ENCODE peak calls at places on chromosome 16, in nine cellular contexts. One of them, this sample, is unnamed.

GRCh38 chr16:5454349-5454748 is 356.8 kb upstream of the EEF2KMT start:
- DNase-seq in endothelial cell of umbilical vein: no peak
- DNase-seq in ovary: no peak
- DNase-seq in activated CD4-positive, alpha-beta T cell treated with anti-CD3 and anti-CD28 coated beads, Interleukin-2, amount 10 ng/mL, durations not matched to agents 24 days and 14 days: no peak
- DNase-seq in erythroblast: no peak
- DNase-seq in activated naive CD8-positive, alpha-beta T cell treated with anti-CD3 and anti-CD28 coated beads for 36 hours: no peak
- DNase-seq in omental fat pad: no peak
- DNase-seq in effector memory CD8-positive, alpha-beta T cell: no peak
- DNase-seq in AG04450: no peak
- DNase-seq in this sample: no peak

GRCh38 chr16:74304164-74304834 is 7.7 kb downstream of the PSMD7 start:
- DNase-seq in endothelial cell of umbilical vein: no peak
- DNase-seq in ovary: no peak
- DNase-seq in activated CD4-positive, alpha-beta T cell treated with anti-CD3 and anti-CD28 coated beads, Interleukin-2, amount 10 ng/mL, durations not matched to agents 24 days and 14 days: no peak
- DNase-seq in erythroblast: peak; percentile 12
- DNase-seq in activated naive CD8-positive, alpha-beta T cell treated with anti-CD3 and anti-CD28 coated beads for 36 hours: no peak
- DNase-seq in omental fat pad: no peak
- DNase-seq in effector memory CD8-positive, alpha-beta T cell: no peak
- DNase-seq in AG04450: no peak
- DNase-seq in this sample: peak; percentile 18

GRCh38 chr16:65429504-65430149 is 307.8 kb upstream of the CDH11 start:
- DNase-seq in endothelial cell of umbilical vein: no peak
- DNase-seq in ovary: no peak
- DNase-seq in activated CD4-positive, alpha-beta T cell treated with anti-CD3 and anti-CD28 coated beads, Interleukin-2, amount 10 ng/mL, durations not matched to agents 24 days and 14 days: no peak
- DNase-seq in erythroblast: no peak
- DNase-seq in activated naive CD8-positive, alpha-beta T cell treated with anti-CD3 and anti-CD28 coated beads for 36 hours: no peak
- DNase-seq in omental fat pad: no peak
- DNase-seq in effector memory CD8-positive, alpha-beta T cell: no peak
- DNase-seq in AG04450: no peak
- DNase-seq in this sample: no peak

GRCh38 chr16:71537643-71538042 is 11.4 kb downstream of the CHST4 start:
- DNase-seq in endothelial cell of umbilical vein: peak; percentile 33
- DNase-seq in ovary: no peak
- DNase-seq in activated CD4-positive, alpha-beta T cell treated with anti-CD3 and anti-CD28 coated beads, Interleukin-2, amount 10 ng/mL, durations not matched to agents 24 days and 14 days: peak; percentile 79
- DNase-seq in erythroblast: peak; percentile 66
- DNase-seq in activated naive CD8-positive, alpha-beta T cell treated with anti-CD3 and anti-CD28 coated beads for 36 hours: peak; percentile 17
- DNase-seq in omental fat pad: no peak
- DNase-seq in effector memory CD8-positive, alpha-beta T cell: peak; percentile 12
- DNase-seq in AG04450: peak; percentile 8
- DNase-seq in this sample: peak; percentile 55

GRCh38 chr16:54059319-54059718 is 227.3 kb downstream of the IRX3 start:
- DNase-seq in endothelial cell of umbilical vein: no peak
- DNase-seq in ovary: no peak
- DNase-seq in activated CD4-positive, alpha-beta T cell treated with anti-CD3 and anti-CD28 coated beads, Interleukin-2, amount 10 ng/mL, durations not matched to agents 24 days and 14 days: no peak
- DNase-seq in erythroblast: no peak
- DNase-seq in activated naive CD8-positive, alpha-beta T cell treated with anti-CD3 and anti-CD28 coated beads for 36 hours: no peak
- DNase-seq in omental fat pad: no peak
- DNase-seq in effector memory CD8-positive, alpha-beta T cell: no peak
- DNase-seq in AG04450: no peak
- DNase-seq in this sample: no peak

GRCh38 chr16:69095179-69095578 is 10.3 kb upstream of the HAS3 start:
- DNase-seq in endothelial cell of umbilical vein: no peak
- DNase-seq in ovary: no peak
- DNase-seq in activated CD4-positive, alpha-beta T cell treated with anti-CD3 and anti-CD28 coated beads, Interleukin-2, amount 10 ng/mL, durations not matched to agents 24 days and 14 days: no peak
- DNase-seq in erythroblast: no peak
- DNase-seq in activated naive CD8-positive, alpha-beta T cell treated with anti-CD3 and anti-CD28 coated beads for 36 hours: no peak
- DNase-seq in omental fat pad: no peak
- DNase-seq in effector memory CD8-positive, alpha-beta T cell: no peak
- DNase-seq in AG04450: no peak
- DNase-seq in this sample: no peak

GRCh38 chr16:273547-274421 is 2.0 kb downstream of the RGS11 start:
- DNase-seq in endothelial cell of umbilical vein: no peak
- DNase-seq in ovary: no peak
- DNase-seq in activated CD4-positive, alpha-beta T cell treated with anti-CD3 and anti-CD28 coated beads, Interleukin-2, amount 10 ng/mL, durations not matched to agents 24 days and 14 days: no peak
- DNase-seq in erythroblast: no peak
- DNase-seq in activated naive CD8-positive, alpha-beta T cell treated with anti-CD3 and anti-CD28 coated beads for 36 hours: no peak
- DNase-seq in omental fat pad: no peak
- DNase-seq in effector memory CD8-positive, alpha-beta T cell: no peak
- DNase-seq in AG04450: no peak
- DNase-seq in this sample: no peak

GRCh38 chr16:30382398-30383015 is at the start of gene SEPTIN1:
- DNase-seq in endothelial cell of umbilical vein: no peak
- DNase-seq in ovary: no peak
- DNase-seq in activated CD4-positive, alpha-beta T cell treated with anti-CD3 and anti-CD28 coated beads, Interleukin-2, amount 10 ng/mL, durations not matched to agents 24 days and 14 days: peak; percentile 94
- DNase-seq in erythroblast: no peak
- DNase-seq in activated naive CD8-positive, alpha-beta T cell treated with anti-CD3 and anti-CD28 coated beads for 36 hours: peak; percentile 79
- DNase-seq in omental fat pad: no peak
- DNase-seq in effector memory CD8-positive, alpha-beta T cell: peak; percentile 75
- DNase-seq in AG04450: no peak
- DNase-seq in this sample: no peak

GRCh38 chr16:46689492-46690280 is at the start of gene ORC6:
- DNase-seq in endothelial cell of umbilical vein: peak; percentile 80
- DNase-seq in ovary: peak; percentile 98
- DNase-seq in activated CD4-positive, alpha-beta T cell treated with anti-CD3 and anti-CD28 coated beads, Interleukin-2, amount 10 ng/mL, durations not matched to agents 24 days and 14 days: peak; percentile 99
- DNase-seq in erythroblast: peak; percentile 99
- DNase-seq in activated naive CD8-positive, alpha-beta T cell treated with anti-CD3 and anti-CD28 coated beads for 36 hours: peak; percentile 96
- DNase-seq in omental fat pad: peak; percentile 99
- DNase-seq in effector memory CD8-positive, alpha-beta T cell: peak; percentile 95
- DNase-seq in AG04450: peak; percentile 89
- DNase-seq in this sample: peak; percentile 97

GRCh38 chr16:69199382-69199781 is 12.4 kb downstream of the SNTB2 start:
- DNase-seq in endothelial cell of umbilical vein: no peak
- DNase-seq in ovary: peak; percentile 76
- DNase-seq in activated CD4-positive, alpha-beta T cell treated with anti-CD3 and anti-CD28 coated beads, Interleukin-2, amount 10 ng/mL, durations not matched to agents 24 days and 14 days: no peak
- DNase-seq in erythroblast: no peak
- DNase-seq in activated naive CD8-positive, alpha-beta T cell treated with anti-CD3 and anti-CD28 coated beads for 36 hours: no peak
- DNase-seq in omental fat pad: no peak
- DNase-seq in effector memory CD8-positive, alpha-beta T cell: no peak
- DNase-seq in AG04450: no peak
- DNase-seq in this sample: no peak

GRCh38 chr16:86550281-86550680 is 4.8 kb downstream of the MTHFSD start:
- DNase-seq in endothelial cell of umbilical vein: no peak
- DNase-seq in ovary: no peak
- DNase-seq in activated CD4-positive, alpha-beta T cell treated with anti-CD3 and anti-CD28 coated beads, Interleukin-2, amount 10 ng/mL, durations not matched to agents 24 days and 14 days: no peak
- DNase-seq in erythroblast: no peak
- DNase-seq in activated naive CD8-positive, alpha-beta T cell treated with anti-CD3 and anti-CD28 coated beads for 36 hours: no peak
- DNase-seq in omental fat pad: no peak
- DNase-seq in effector memory CD8-positive, alpha-beta T cell: no peak
- DNase-seq in AG04450: no peak
- DNase-seq in this sample: no peak

GRCh38 chr16:82580293-82580900 is 46.4 kb upstream of the CDH13 start:
- DNase-seq in endothelial cell of umbilical vein: peak; percentile 15
- DNase-seq in ovary: no peak
- DNase-seq in activated CD4-positive, alpha-beta T cell treated with anti-CD3 and anti-CD28 coated beads, Interleukin-2, amount 10 ng/mL, durations not matched to agents 24 days and 14 days: no peak
- DNase-seq in erythroblast: no peak
- DNase-seq in activated naive CD8-positive, alpha-beta T cell treated with anti-CD3 and anti-CD28 coated beads for 36 hours: no peak
- DNase-seq in omental fat pad: no peak
- DNase-seq in effector memory CD8-positive, alpha-beta T cell: peak; percentile 14
- DNase-seq in AG04450: no peak
- DNase-seq in this sample: peak; percentile 8

GRCh38 chr16:85402910-85403692 is 210.0 kb upstream of the GSE1 start:
- DNase-seq in endothelial cell of umbilical vein: peak; percentile 71
- DNase-seq in ovary: peak; percentile 36
- DNase-seq in activated CD4-positive, alpha-beta T cell treated with anti-CD3 and anti-CD28 coated beads, Interleukin-2, amount 10 ng/mL, durations not matched to agents 24 days and 14 days: no peak
- DNase-seq in erythroblast: peak; percentile 51
- DNase-seq in activated naive CD8-positive, alpha-beta T cell treated with anti-CD3 and anti-CD28 coated beads for 36 hours: peak; percentile 31
- DNase-seq in omental fat pad: no peak
- DNase-seq in effector memory CD8-positive, alpha-beta T cell: no peak
- DNase-seq in AG04450: no peak
- DNase-seq in this sample: peak; percentile 90

GRCh38 chr16:74949309-74949708 is 35.6 kb downstream of the WDR59 start:
- DNase-seq in endothelial cell of umbilical vein: no peak
- DNase-seq in ovary: no peak
- DNase-seq in activated CD4-positive, alpha-beta T cell treated with anti-CD3 and anti-CD28 coated beads, Interleukin-2, amount 10 ng/mL, durations not matched to agents 24 days and 14 days: no peak
- DNase-seq in erythroblast: no peak
- DNase-seq in activated naive CD8-positive, alpha-beta T cell treated with anti-CD3 and anti-CD28 coated beads for 36 hours: no peak
- DNase-seq in omental fat pad: no peak
- DNase-seq in effector memory CD8-positive, alpha-beta T cell: no peak
- DNase-seq in AG04450: no peak
- DNase-seq in this sample: no peak

GRCh38 chr16:66910175-66910940 is 8.3 kb downstream of the CDH16 start:
- DNase-seq in endothelial cell of umbilical vein: no peak
- DNase-seq in ovary: no peak
- DNase-seq in activated CD4-positive, alpha-beta T cell treated with anti-CD3 and anti-CD28 coated beads, Interleukin-2, amount 10 ng/mL, durations not matched to agents 24 days and 14 days: no peak
- DNase-seq in erythroblast: no peak
- DNase-seq in activated naive CD8-positive, alpha-beta T cell treated with anti-CD3 and anti-CD28 coated beads for 36 hours: no peak
- DNase-seq in omental fat pad: no peak
- DNase-seq in effector memory CD8-positive, alpha-beta T cell: no peak
- DNase-seq in AG04450: no peak
- DNase-seq in this sample: no peak

GRCh38 chr16:4922721-4923342 is 14.1 kb downstream of the PPL start:
- DNase-seq in endothelial cell of umbilical vein: no peak
- DNase-seq in ovary: no peak
- DNase-seq in activated CD4-positive, alpha-beta T cell treated with anti-CD3 and anti-CD28 coated beads, Interleukin-2, amount 10 ng/mL, durations not matched to agents 24 days and 14 days: no peak
- DNase-seq in erythroblast: no peak
- DNase-seq in activated naive CD8-positive, alpha-beta T cell treated with anti-CD3 and anti-CD28 coated beads for 36 hours: no peak
- DNase-seq in omental fat pad: no peak
- DNase-seq in effector memory CD8-positive, alpha-beta T cell: no peak
- DNase-seq in AG04450: no peak
- DNase-seq in this sample: no peak

GRCh38 chr16:10619271-10619849 is 39.0 kb upstream of the EMP2 start:
- DNase-seq in endothelial cell of umbilical vein: no peak
- DNase-seq in ovary: no peak
- DNase-seq in activated CD4-positive, alpha-beta T cell treated with anti-CD3 and anti-CD28 coated beads, Interleukin-2, amount 10 ng/mL, durations not matched to agents 24 days and 14 days: peak; percentile 63
- DNase-seq in erythroblast: peak; percentile 90
- DNase-seq in activated naive CD8-positive, alpha-beta T cell treated with anti-CD3 and anti-CD28 coated beads for 36 hours: peak; percentile 27
- DNase-seq in omental fat pad: peak; percentile 38
- DNase-seq in effector memory CD8-positive, alpha-beta T cell: no peak
- DNase-seq in AG04450: no peak
- DNase-seq in this sample: peak; percentile 23

GRCh38 chr16:89476811-89477261 is 13.5 kb downstream of the ANKRD11 start:
- DNase-seq in endothelial cell of umbilical vein: no peak
- DNase-seq in ovary: no peak
- DNase-seq in activated CD4-positive, alpha-beta T cell treated with anti-CD3 and anti-CD28 coated beads, Interleukin-2, amount 10 ng/mL, durations not matched to agents 24 days and 14 days: no peak
- DNase-seq in erythroblast: no peak
- DNase-seq in activated naive CD8-positive, alpha-beta T cell treated with anti-CD3 and anti-CD28 coated beads for 36 hours: peak; percentile 11
- DNase-seq in omental fat pad: no peak
- DNase-seq in effector memory CD8-positive, alpha-beta T cell: no peak
- DNase-seq in AG04450: no peak
- DNase-seq in this sample: no peak

GRCh38 chr16:88352261-88353200 is 30.2 kb upstream of the ZNF469 start:
- DNase-seq in endothelial cell of umbilical vein: no peak
- DNase-seq in ovary: no peak
- DNase-seq in activated CD4-positive, alpha-beta T cell treated with anti-CD3 and anti-CD28 coated beads, Interleukin-2, amount 10 ng/mL, durations not matched to agents 24 days and 14 days: no peak
- DNase-seq in erythroblast: no peak
- DNase-seq in activated naive CD8-positive, alpha-beta T cell treated with anti-CD3 and anti-CD28 coated beads for 36 hours: no peak
- DNase-seq in omental fat pad: no peak
- DNase-seq in effector memory CD8-positive, alpha-beta T cell: no peak
- DNase-seq in AG04450: no peak
- DNase-seq in this sample: no peak

GRCh38 chr16:11233727-11234376 is 22.2 kb downstream of the SOCS1 start:
- DNase-seq in endothelial cell of umbilical vein: no peak
- DNase-seq in ovary: no peak
- DNase-seq in activated CD4-positive, alpha-beta T cell treated with anti-CD3 and anti-CD28 coated beads, Interleukin-2, amount 10 ng/mL, durations not matched to agents 24 days and 14 days: peak; percentile 91
- DNase-seq in erythroblast: peak; percentile 25
- DNase-seq in activated naive CD8-positive, alpha-beta T cell treated with anti-CD3 and anti-CD28 coated beads for 36 hours: peak; percentile 81
- DNase-seq in omental fat pad: no peak
- DNase-seq in effector memory CD8-positive, alpha-beta T cell: no peak
- DNase-seq in AG04450: no peak
- DNase-seq in this sample: no peak

GRCh38 chr16:68031951-68032350 is 8.9 kb downstream of the DUS2 start:
- DNase-seq in endothelial cell of umbilical vein: no peak
- DNase-seq in ovary: no peak
- DNase-seq in activated CD4-positive, alpha-beta T cell treated with anti-CD3 and anti-CD28 coated beads, Interleukin-2, amount 10 ng/mL, durations not matched to agents 24 days and 14 days: no peak
- DNase-seq in erythroblast: peak; percentile 18
- DNase-seq in activated naive CD8-positive, alpha-beta T cell treated with anti-CD3 and anti-CD28 coated beads for 36 hours: no peak
- DNase-seq in omental fat pad: no peak
- DNase-seq in effector memory CD8-positive, alpha-beta T cell: no peak
- DNase-seq in AG04450: no peak
- DNase-seq in this sample: no peak

GRCh38 chr16:66569827-66570405 is 3.7 kb downstream of the CMTM1 start:
- DNase-seq in endothelial cell of umbilical vein: peak; percentile 76
- DNase-seq in ovary: no peak
- DNase-seq in activated CD4-positive, alpha-beta T cell treated with anti-CD3 and anti-CD28 coated beads, Interleukin-2, amount 10 ng/mL, durations not matched to agents 24 days and 14 days: no peak
- DNase-seq in erythroblast: peak; percentile 36
- DNase-seq in activated naive CD8-positive, alpha-beta T cell treated with anti-CD3 and anti-CD28 coated beads for 36 hours: no peak
- DNase-seq in omental fat pad: no peak
- DNase-seq in effector memory CD8-positive, alpha-beta T cell: no peak
- DNase-seq in AG04450: no peak
- DNase-seq in this sample: no peak

GRCh38 chr16:86403056-86403455 is 107.3 kb upstream of the FOXF1 start:
- DNase-seq in endothelial cell of umbilical vein: no peak
- DNase-seq in ovary: no peak
- DNase-seq in activated CD4-positive, alpha-beta T cell treated with anti-CD3 and anti-CD28 coated beads, Interleukin-2, amount 10 ng/mL, durations not matched to agents 24 days and 14 days: no peak
- DNase-seq in erythroblast: no peak
- DNase-seq in activated naive CD8-positive, alpha-beta T cell treated with anti-CD3 and anti-CD28 coated beads for 36 hours: no peak
- DNase-seq in omental fat pad: no peak
- DNase-seq in effector memory CD8-positive, alpha-beta T cell: no peak
- DNase-seq in AG04450: no peak
- DNase-seq in this sample: no peak

GRCh38 chr16:50393461-50394214 is 24.9 kb upstream of the BRD7 start:
- DNase-seq in endothelial cell of umbilical vein: no peak
- DNase-seq in ovary: no peak
- DNase-seq in activated CD4-positive, alpha-beta T cell treated with anti-CD3 and anti-CD28 coated beads, Interleukin-2, amount 10 ng/mL, durations not matched to agents 24 days and 14 days: peak; percentile 41
- DNase-seq in erythroblast: no peak
- DNase-seq in activated naive CD8-positive, alpha-beta T cell treated with anti-CD3 and anti-CD28 coated beads for 36 hours: no peak
- DNase-seq in omental fat pad: no peak
- DNase-seq in effector memory CD8-positive, alpha-beta T cell: no peak
- DNase-seq in AG04450: no peak
- DNase-seq in this sample: no peak

GRCh38 chr16:73713817-73714495 is 582.7 kb upstream of the PSMD7 start:
- DNase-seq in endothelial cell of umbilical vein: no peak
- DNase-seq in ovary: no peak
- DNase-seq in activated CD4-positive, alpha-beta T cell treated with anti-CD3 and anti-CD28 coated beads, Interleukin-2, amount 10 ng/mL, durations not matched to agents 24 days and 14 days: no peak
- DNase-seq in erythroblast: peak; percentile 19
- DNase-seq in activated naive CD8-positive, alpha-beta T cell treated with anti-CD3 and anti-CD28 coated beads for 36 hours: no peak
- DNase-seq in omental fat pad: peak; percentile 32
- DNase-seq in effector memory CD8-positive, alpha-beta T cell: no peak
- DNase-seq in AG04450: no peak
- DNase-seq in this sample: no peak

GRCh38 chr16:78325532-78325931 is 226.1 kb downstream of the WWOX start:
- DNase-seq in endothelial cell of umbilical vein: peak; percentile 0
- DNase-seq in ovary: no peak
- DNase-seq in activated CD4-positive, alpha-beta T cell treated with anti-CD3 and anti-CD28 coated beads, Interleukin-2, amount 10 ng/mL, durations not matched to agents 24 days and 14 days: no peak
- DNase-seq in erythroblast: no peak
- DNase-seq in activated naive CD8-positive, alpha-beta T cell treated with anti-CD3 and anti-CD28 coated beads for 36 hours: no peak
- DNase-seq in omental fat pad: no peak
- DNase-seq in effector memory CD8-positive, alpha-beta T cell: no peak
- DNase-seq in AG04450: no peak
- DNase-seq in this sample: no peak

GRCh38 chr16:72986011-72986410 is 61.9 kb downstream of the ZFHX3 start:
- DNase-seq in endothelial cell of umbilical vein: no peak
- DNase-seq in ovary: peak; percentile 53
- DNase-seq in activated CD4-positive, alpha-beta T cell treated with anti-CD3 and anti-CD28 coated beads, Interleukin-2, amount 10 ng/mL, durations not matched to agents 24 days and 14 days: no peak
- DNase-seq in erythroblast: no peak
- DNase-seq in activated naive CD8-positive, alpha-beta T cell treated with anti-CD3 and anti-CD28 coated beads for 36 hours: no peak
- DNase-seq in omental fat pad: no peak
- DNase-seq in effector memory CD8-positive, alpha-beta T cell: no peak
- DNase-seq in AG04450: no peak
- DNase-seq in this sample: no peak

GRCh38 chr16:27222499-27223225 is 19.3 kb downstream of the KDM8 start:
- DNase-seq in endothelial cell of umbilical vein: no peak
- DNase-seq in ovary: no peak
- DNase-seq in activated CD4-positive, alpha-beta T cell treated with anti-CD3 and anti-CD28 coated beads, Interleukin-2, amount 10 ng/mL, durations not matched to agents 24 days and 14 days: no peak
- DNase-seq in erythroblast: no peak
- DNase-seq in activated naive CD8-positive, alpha-beta T cell treated with anti-CD3 and anti-CD28 coated beads for 36 hours: no peak
- DNase-seq in omental fat pad: no peak
- DNase-seq in effector memory CD8-positive, alpha-beta T cell: no peak
- DNase-seq in AG04450: no peak
- DNase-seq in this sample: no peak

GRCh38 chr16:53958481-53958880 is 254.5 kb downstream of the FTO start:
- DNase-seq in endothelial cell of umbilical vein: no peak
- DNase-seq in ovary: no peak
- DNase-seq in activated CD4-positive, alpha-beta T cell treated with anti-CD3 and anti-CD28 coated beads, Interleukin-2, amount 10 ng/mL, durations not matched to agents 24 days and 14 days: no peak
- DNase-seq in erythroblast: no peak
- DNase-seq in activated naive CD8-positive, alpha-beta T cell treated with anti-CD3 and anti-CD28 coated beads for 36 hours: no peak
- DNase-seq in omental fat pad: no peak
- DNase-seq in effector memory CD8-positive, alpha-beta T cell: no peak
- DNase-seq in AG04450: no peak
- DNase-seq in this sample: no peak

GRCh38 chr16:3980311-3981111 is 100.0 kb upstream of the CREBBP start:
- DNase-seq in endothelial cell of umbilical vein: no peak
- DNase-seq in ovary: peak; percentile 63
- DNase-seq in activated CD4-positive, alpha-beta T cell treated with anti-CD3 and anti-CD28 coated beads, Interleukin-2, amount 10 ng/mL, durations not matched to agents 24 days and 14 days: no peak
- DNase-seq in erythroblast: no peak
- DNase-seq in activated naive CD8-positive, alpha-beta T cell treated with anti-CD3 and anti-CD28 coated beads for 36 hours: no peak
- DNase-seq in omental fat pad: no peak
- DNase-seq in effector memory CD8-positive, alpha-beta T cell: no peak
- DNase-seq in AG04450: no peak
- DNase-seq in this sample: peak; percentile 33

GRCh38 chr16:86384263-86384649 is 126.1 kb upstream of the FOXF1 start:
- DNase-seq in endothelial cell of umbilical vein: no peak
- DNase-seq in ovary: no peak
- DNase-seq in activated CD4-positive, alpha-beta T cell treated with anti-CD3 and anti-CD28 coated beads, Interleukin-2, amount 10 ng/mL, durations not matched to agents 24 days and 14 days: no peak
- DNase-seq in erythroblast: no peak
- DNase-seq in activated naive CD8-positive, alpha-beta T cell treated with anti-CD3 and anti-CD28 coated beads for 36 hours: no peak
- DNase-seq in omental fat pad: no peak
- DNase-seq in effector memory CD8-positive, alpha-beta T cell: no peak
- DNase-seq in AG04450: no peak
- DNase-seq in this sample: no peak